ENCODE peak calls at places on chromosome 1, in ten cellular contexts. O is tibial nerve, W is fibroblast of pulmonary artery, U is uterus, Q is PC-9, R is AG09309, D is A549, Y is psoas muscle, G is choroid plexus epithelial cell, E is OCI-LY7. T is an unnamed sample.

GRCh38 chr1:59390307-59390706 is 93.4 kb downstream of the FGGY start:
- DNase-seq in O (no peak), W (no peak), U (no peak), Q (no peak), R (no peak), D (no peak), Y (no peak), G (no peak), E (no peak), T (no peak)

GRCh38 chr1:63593887-63594617 is 841 bp downstream of the PGM1 start:
- DNase-seq in O (peak), W (peak), U (peak), Q (peak), R (peak), D (peak), Y (peak), G (peak), E (peak), T (peak)

GRCh38 chr1:169999357-169999756 is 75.1 kb downstream of the KIFAP3 start:
- DNase-seq in O (no peak), W (peak), U (peak), Q (no peak), R (peak), D (no peak), Y (no peak), G (peak), E (no peak), T (no peak)

GRCh38 chr1:168163670-168164069 is 15.1 kb upstream of the TIPRL start:
- DNase-seq in O (no peak), W (no peak), U (no peak), Q (no peak), R (no peak), D (no peak), Y (no peak), G (no peak), E (peak), T (no peak)

GRCh38 chr1:230909974-230910754 is 41.8 kb upstream of the C1orf198 start:
- DNase-seq in O (no peak), W (no peak), U (peak), Q (no peak), R (no peak), D (no peak), Y (peak), G (no peak), E (no peak), T (no peak)

GRCh38 chr1:14682941-14683340 is 84.5 kb downstream of the KAZN start:
- DNase-seq in O (no peak), W (no peak), U (no peak), Q (no peak), R (no peak), D (no peak), Y (no peak), G (no peak), E (no peak), T (no peak)

GRCh38 chr1:65066766-65067490 is 81.1 kb upstream of the AK4 start:
- DNase-seq in O (peak), W (peak), U (peak), Q (peak), R (peak), D (peak), Y (peak), G (peak), E (peak), T (peak)

GRCh38 chr1:87200875-87201638 is 127.6 kb upstream of the LMO4 start:
- DNase-seq in O (no peak), W (no peak), U (no peak), Q (peak), R (no peak), D (no peak), Y (no peak), G (no peak), E (no peak), T (peak)

GRCh38 chr1:48500541-48501440 is 28.8 kb upstream of the SPATA6 start:
- DNase-seq in O (no peak), W (no peak), U (no peak), Q (no peak), R (no peak), D (no peak), Y (no peak), G (no peak), E (no peak), T (no peak)

GRCh38 chr1:216606047-216606637 is 117.1 kb downstream of the ESRRG start:
- DNase-seq in O (no peak), W (no peak), U (no peak), Q (no peak), R (no peak), D (no peak), Y (no peak), G (no peak), E (no peak), T (no peak)

GRCh38 chr1:177351361-177352108 is 180.8 kb downstream of the BRINP2 start:
- DNase-seq in O (no peak), W (no peak), U (no peak), Q (no peak), R (no peak), D (no peak), Y (no peak), G (peak), E (no peak), T (no peak)

GRCh38 chr1:177360791-177361190 is 190.0 kb downstream of the BRINP2 start:
- DNase-seq in O (no peak), W (no peak), U (no peak), Q (no peak), R (no peak), D (no peak), Y (no peak), G (no peak), E (no peak), T (no peak)

GRCh38 chr1:177354247-177354646 is 183.5 kb downstream of the BRINP2 start:
- DNase-seq in O (no peak), W (no peak), U (no peak), Q (no peak), R (no peak), D (no peak), Y (no peak), G (no peak), E (no peak), T (no peak)

DNA sequence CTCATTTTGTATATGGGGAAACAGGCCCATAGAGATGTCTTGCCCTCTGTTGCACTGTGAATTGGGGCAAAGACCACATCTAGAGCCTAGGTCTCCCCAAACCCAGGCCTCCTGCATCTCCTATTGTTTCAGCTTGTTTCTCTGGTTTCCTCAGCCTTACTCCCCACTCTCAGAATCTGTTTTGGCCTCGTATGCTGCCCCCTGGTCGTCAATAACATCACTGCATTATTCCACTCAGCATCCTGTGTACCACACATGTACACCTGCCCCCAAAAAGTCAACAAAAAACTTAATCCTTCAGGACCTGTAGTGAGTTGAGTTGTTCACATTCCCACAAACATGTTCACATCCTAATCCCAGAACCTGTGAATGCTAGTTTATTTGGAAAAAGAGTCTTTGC is 184.8 kb downstream of the BRINP2 start:
- DNase-seq in O (no peak), W (peak), U (no peak), Q (no peak), R (no peak), D (peak), Y (no peak), G (peak), E (peak), T (no peak)
- TF ChIP-seq CTCF in O (peak), W (peak), U (no peak), Q (peak), R (peak), D (no peak), Y (peak), G (peak), E (peak), T (peak)

GRCh38 chr1:155049651-155050559 is 1.2 kb upstream of the ADAM15 start:
- DNase-seq in O (no peak), W (peak), U (no peak), Q (no peak), R (no peak), D (no peak), Y (no peak), G (no peak), E (no peak), T (no peak)
- H3K4me3 ChIP-seq in O (peak), W (peak), U (peak), Q (peak), R (peak), D (peak), Y (peak), G (peak), E (peak), T (peak)

GRCh38 chr1:19688041-19688842 is 23.6 kb downstream of the HTR6 start:
- DNase-seq in O (no peak), W (no peak), U (no peak), Q (no peak), R (no peak), D (no peak), Y (no peak), G (no peak), E (no peak), T (no peak)

GRCh38 chr1:19685994-19686393 is 21.3 kb downstream of the HTR6 start:
- DNase-seq in O (no peak), W (no peak), U (no peak), Q (no peak), R (no peak), D (no peak), Y (no peak), G (no peak), E (no peak), T (no peak)

GRCh38 chr1:19689131-19689757 is 24.6 kb downstream of the HTR6 start:
- DNase-seq in O (no peak), W (no peak), U (no peak), Q (no peak), R (no peak), D (no peak), Y (no peak), G (no peak), E (no peak), T (no peak)

GRCh38 chr1:19689856-19690255 is 25.2 kb downstream of the HTR6 start:
- DNase-seq in O (no peak), W (no peak), U (no peak), Q (no peak), R (no peak), D (no peak), Y (no peak), G (no peak), E (peak), T (no peak)

GRCh38 chr1:19687414-19687813 is 22.7 kb downstream of the HTR6 start:
- DNase-seq in O (no peak), W (no peak), U (no peak), Q (no peak), R (no peak), D (no peak), Y (no peak), G (no peak), E (no peak), T (no peak)
- TF ChIP-seq CTCF in O (no peak), W (no peak), U (no peak), Q (no peak), R (no peak), D (no peak), Y (no peak), G (no peak), E (no peak), T (no peak)

DNA sequence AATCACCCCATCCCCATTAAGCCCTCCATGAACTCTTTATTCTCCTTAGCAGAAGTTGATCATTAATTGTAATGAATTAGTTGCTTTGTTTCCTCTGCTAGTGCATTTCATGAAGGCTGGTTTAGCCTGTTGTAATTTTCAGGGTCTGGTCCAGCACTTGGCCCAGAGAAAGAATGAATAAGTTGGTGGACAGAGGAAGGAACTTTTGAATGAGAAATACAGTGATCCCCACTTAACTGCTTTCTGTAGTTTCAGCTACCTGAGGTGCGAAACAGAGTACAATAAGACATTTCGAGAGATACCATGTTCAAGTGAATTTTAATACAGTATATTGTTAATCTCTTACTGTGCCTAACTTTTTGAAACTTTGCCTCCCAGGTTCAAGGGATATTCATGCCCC is 1.8 kb downstream of the SOAT1 start:
- DNase-seq in O (no peak), W (no peak), U (no peak), Q (no peak), R (no peak), D (no peak), Y (no peak), G (no peak), E (no peak), T (no peak)
- H3K4me3 ChIP-seq in O (no peak), W (peak), U (peak), Q (peak), R (no peak), D (no peak), Y (no peak), G (peak), E (peak), T (no peak)

DNA sequence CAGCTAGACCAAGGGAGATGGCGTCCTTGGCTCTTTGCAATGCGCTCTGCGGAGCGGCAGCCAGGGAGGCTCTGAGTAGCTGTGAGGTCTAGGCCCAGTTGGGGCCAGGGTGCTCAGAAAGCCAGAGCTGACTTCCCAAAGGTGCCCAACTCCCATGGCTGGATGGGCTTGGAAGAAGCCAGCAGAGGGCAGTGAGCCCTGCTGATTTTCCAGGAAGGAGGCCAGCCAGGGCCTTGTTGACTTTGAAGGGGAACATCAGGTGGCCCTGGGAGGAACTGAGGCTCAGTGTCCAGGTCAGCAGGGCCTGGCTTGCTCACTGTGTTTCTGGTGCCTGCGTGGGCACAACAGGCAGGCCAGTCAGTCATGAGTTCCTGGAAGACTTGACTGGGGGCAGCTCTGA is 27.1 kb downstream of the CDCP2 start:
- DNase-seq in O (no peak), W (peak), U (no peak), Q (peak), R (no peak), D (peak), Y (peak), G (peak), E (no peak), T (peak)
- TF ChIP-seq CTCF in O (peak), W (peak), U (peak), Q (peak), R (peak), D (no peak), Y (peak), G (peak), E (peak), T (peak)

DNA sequence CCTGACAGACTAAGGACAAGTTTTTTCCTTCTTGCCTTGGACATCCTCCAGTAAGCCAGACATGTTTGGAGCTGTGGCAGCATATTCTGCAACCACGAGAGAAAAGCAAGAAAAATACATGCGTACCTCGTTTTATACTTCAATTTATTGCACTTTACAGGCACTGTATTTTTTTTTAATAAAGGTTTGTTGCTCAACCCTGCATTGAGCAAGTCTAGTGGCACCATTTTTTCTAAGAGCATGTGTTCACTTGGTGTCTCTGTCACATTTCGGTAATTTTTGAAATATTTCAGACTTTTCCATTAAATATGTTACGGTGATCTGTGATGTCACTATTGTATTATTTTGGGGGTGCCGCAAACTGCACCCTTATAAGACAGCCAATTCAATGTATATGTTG is 2.1 kb upstream of the SSX2IP start:
- DNase-seq in O (no peak), W (no peak), U (no peak), Q (no peak), R (no peak), D (no peak), Y (no peak), G (no peak), E (no peak), T (no peak)
- H3K4me3 ChIP-seq in O (no peak), W (no peak), U (no peak), Q (no peak), R (no peak), D (no peak), Y (no peak), G (no peak), E (peak), T (no peak)

DNA sequence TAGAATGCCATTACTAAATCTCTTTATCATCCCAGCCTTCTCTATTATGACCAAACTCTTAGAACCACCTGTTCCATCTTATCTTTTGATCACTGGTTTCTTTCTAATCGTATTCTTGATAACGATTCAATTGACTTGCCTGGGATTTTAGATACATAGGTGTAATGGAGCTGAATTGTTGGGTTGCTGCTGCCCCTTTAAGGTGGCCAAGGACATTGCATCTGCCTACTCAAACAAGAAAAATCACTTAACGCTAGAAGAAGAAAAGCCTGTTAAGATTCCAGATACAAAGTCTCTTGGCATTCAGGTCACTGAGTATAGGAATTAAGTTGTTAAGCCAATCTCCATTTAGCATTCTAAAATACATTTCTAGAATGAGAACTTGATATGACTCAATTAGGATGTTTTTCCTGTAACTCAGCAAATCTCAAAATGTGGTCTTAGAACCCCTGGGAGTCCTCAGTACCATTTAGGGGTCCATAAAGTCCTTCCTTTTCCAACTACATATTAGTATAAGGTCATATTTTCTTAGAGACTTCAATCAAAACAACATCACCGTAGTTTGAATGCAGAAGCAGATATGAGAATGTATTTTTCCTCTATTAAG is 12.4 kb downstream of the NEXN start:
- DNase-seq in O (no peak), W (peak), U (no peak), Q (peak), R (no peak), D (peak), Y (no peak), G (peak), E (peak), T (peak)
- TF ChIP-seq CTCF in O (peak), W (peak), U (peak), Q (peak), R (peak), D (peak), Y (peak), G (peak), E (peak), T (peak)

GRCh38 chr1:181482001-181482430 is 1.3 kb upstream of the CACNA1E start:
- DNase-seq in O (no peak), W (no peak), U (no peak), Q (no peak), R (no peak), D (no peak), Y (no peak), G (no peak), E (no peak), T (no peak)

GRCh38 chr1:181483084-181483559 is at the start of gene CACNA1E:
- DNase-seq in O (no peak), W (no peak), U (no peak), Q (no peak), R (no peak), D (no peak), Y (no peak), G (no peak), E (no peak), T (no peak)

GRCh38 chr1:181485276-181486097 is 2.2 kb downstream of the CACNA1E start:
- DNase-seq in O (no peak), W (no peak), U (no peak), Q (no peak), R (no peak), D (no peak), Y (no peak), G (no peak), E (no peak), T (no peak)

GRCh38 chr1:181483561-181484291 is 409 bp downstream of the CACNA1E start:
- DNase-seq in O (no peak), W (no peak), U (no peak), Q (no peak), R (no peak), D (no peak), Y (no peak), G (no peak), E (no peak), T (no peak)

GRCh38 chr1:181482521-181483083 is 715 bp upstream of the CACNA1E start:
- DNase-seq in O (no peak), W (no peak), U (no peak), Q (no peak), R (no peak), D (peak), Y (peak), G (no peak), E (no peak), T (no peak)
- H3K4me3 ChIP-seq in O (no peak), W (no peak), U (no peak), Q (no peak), R (no peak), D (peak), Y (peak), G (no peak), E (no peak), T (peak)